ENCODE peak calls at places on chromosome 15, in five cellular contexts. I is Panc1; Y is CD8-positive, alpha-beta T cell; F is AG04450; C is A549. X is an unnamed sample.

GRCh38 chr15:62060896-62061280 is 641 bp upstream of the VPS13C start:
- DNase-seq in Y (no peak), C (no peak), I (no peak), F (no peak), X (no peak)

GRCh38 chr15:57259511-57260143 is 116.7 kb upstream of the CGNL1 start:
- DNase-seq in F (no peak), C (no peak), Y (no peak), I (no peak), X (peak)

GRCh38 chr15:60751985-60752952 is 273.3 kb upstream of the ICE2 start:
- DNase-seq in I (no peak), C (no peak), F (peak), Y (no peak), X (peak)

GRCh38 chr15:93063292-93063671 is 25.7 kb downstream of the RGMA start:
- DNase-seq in C (no peak), I (no peak), Y (no peak), F (no peak), X (no peak)

GRCh38 chr15:60744826-60745225 is 265.9 kb upstream of the ICE2 start:
- DNase-seq in I (no peak), F (no peak), Y (no peak), C (no peak), X (no peak)

GRCh38 chr15:78282324-78282723 is 17.1 kb downstream of the SKIC8 start:
- DNase-seq in I (no peak), Y (no peak), C (no peak), F (no peak), X (no peak)

GRCh38 chr15:85649372-85649771 is 145.4 kb downstream of the KLHL25 start:
- DNase-seq in Y (peak), C (no peak), I (peak), F (peak), X (no peak)

GRCh38 chr15:29747837-29748417 is 74.3 kb downstream of the TJP1 start:
- DNase-seq in Y (no peak), F (no peak), C (no peak), I (no peak), X (no peak)

GRCh38 chr15:25372298-25372697 is 66.5 kb downstream of the UBE3A start:
- DNase-seq in F (peak), Y (no peak), I (no peak), C (no peak), X (no peak)

GRCh38 chr15:26867199-26868007 is 541 bp downstream of the GABRA5 start:
- DNase-seq in I (no peak), Y (no peak), C (peak), F (no peak), X (no peak)

DNA sequence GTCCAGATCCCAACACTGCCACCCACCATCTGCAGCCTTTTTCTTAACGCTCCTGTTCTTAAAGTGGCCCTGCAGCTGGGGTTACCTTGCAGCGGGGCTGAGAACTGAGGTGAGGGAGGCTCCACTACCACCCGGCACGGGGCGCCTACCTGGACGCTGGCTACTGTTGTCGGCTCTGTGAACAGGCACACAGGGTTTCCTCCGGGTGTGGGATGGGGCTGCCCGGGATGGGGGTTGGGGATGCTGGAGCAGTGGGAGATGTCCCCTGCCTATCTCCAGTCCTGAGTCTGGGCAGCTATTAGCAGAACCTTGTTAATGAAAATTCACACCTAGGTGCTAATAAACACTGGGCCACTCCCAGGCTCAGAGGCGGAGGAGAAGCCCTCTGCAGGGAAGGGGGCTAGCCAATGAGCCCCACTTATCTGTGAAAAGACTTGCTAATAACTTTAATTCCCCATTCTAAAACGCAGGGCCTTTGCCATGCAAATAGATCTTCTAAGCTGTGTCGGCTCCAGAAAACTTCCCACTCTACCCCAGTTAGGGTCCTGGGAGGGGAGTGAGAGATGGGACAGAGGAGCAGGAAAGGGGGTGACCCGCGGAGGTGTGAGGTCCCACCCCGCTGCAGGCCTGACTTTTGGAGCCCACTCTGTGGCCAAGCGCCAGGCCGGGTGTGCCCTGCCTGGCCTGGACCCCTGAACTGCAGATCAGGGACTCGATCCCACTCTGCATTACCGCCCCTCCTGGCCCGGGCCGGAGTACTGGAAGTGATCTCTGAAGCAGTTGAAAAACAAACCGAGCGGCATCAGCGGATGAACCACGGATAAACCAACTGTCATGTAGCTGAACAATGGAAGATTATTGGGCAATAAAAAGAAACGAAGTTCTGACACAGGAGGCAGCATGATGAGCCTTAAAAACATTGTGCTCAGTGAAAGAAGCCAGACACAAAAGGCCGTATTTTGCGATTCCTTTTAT is 3.1 kb downstream of the MESP1 start:
- DNase-seq in C (no peak), Y (no peak), F (no peak), I (no peak), X (no peak)
- H3K4me3 ChIP-seq in C (no peak), Y (no peak), F (no peak), I (no peak), X (no peak)

DNA sequence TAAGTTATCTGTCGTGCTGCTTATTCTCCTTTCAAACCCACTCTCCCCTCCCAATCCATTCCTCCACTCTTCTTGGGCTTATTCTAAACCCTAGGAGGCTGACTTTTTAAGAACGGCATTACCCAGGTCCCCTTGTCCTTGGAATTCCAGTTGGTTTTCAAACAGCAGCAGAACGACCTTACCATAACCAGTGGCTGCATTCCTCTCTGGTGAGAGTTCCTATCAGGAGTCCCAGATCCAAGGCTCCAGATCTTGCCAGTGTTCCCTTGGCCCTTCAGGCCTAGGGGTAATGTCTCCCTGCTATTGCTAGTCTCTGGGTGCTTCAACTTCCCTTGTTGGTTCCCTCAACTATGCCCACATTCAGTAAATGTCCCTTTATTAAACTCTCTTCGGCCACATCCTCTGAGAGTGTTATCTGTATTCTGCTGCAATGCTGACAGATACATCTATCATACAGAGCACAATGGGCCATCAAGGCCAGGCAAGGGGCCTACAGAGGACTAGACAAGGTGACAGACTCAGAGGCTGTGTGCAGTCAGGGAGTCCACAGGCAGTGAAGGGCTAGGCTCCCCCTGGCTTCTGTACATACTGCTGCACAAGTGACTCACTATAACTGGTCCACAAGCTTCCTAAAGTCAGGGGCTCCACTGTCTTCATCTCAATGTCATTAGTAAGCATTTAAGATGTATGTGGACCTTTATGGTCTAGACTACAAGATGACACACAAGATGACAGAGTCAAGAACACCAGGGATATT is 10.1 kb downstream of the LYSMD2 start:
- DNase-seq in F (no peak), C (peak), Y (peak), I (no peak), X (peak)
- H3K4me3 ChIP-seq in F (no peak), C (no peak), Y (no peak), I (no peak), X (peak)

GRCh38 chr15:42273099-42273899 is at the start of the genes GANC and TMEM87A:
- DNase-seq in I (peak), F (peak), C (peak), Y (peak), X (peak)

GRCh38 chr15:42272768-42273098 is 268 bp upstream of the GANC start:
- DNase-seq in C (no peak), F (no peak), Y (no peak), I (no peak), X (no peak)

GRCh38 chr15:42273900-42274692 is 863 bp upstream of the TMEM87A start:
- DNase-seq in Y (peak), F (no peak), C (peak), I (no peak), X (peak)

GRCh38 chr15:42275780-42276395 is 2.7 kb upstream of the TMEM87A start:
- DNase-seq in F (no peak), C (no peak), I (no peak), Y (no peak), X (no peak)

GRCh38 chr15:42274693-42274971 is 1.4 kb upstream of the TMEM87A start:
- DNase-seq in Y (no peak), F (no peak), I (no peak), C (no peak), X (no peak)
- H3K4me3 ChIP-seq in Y (peak), F (peak), I (peak), C (peak), X (peak)

GRCh38 chr15:50250789-50251394 is 14.6 kb downstream of the HDC start:
- DNase-seq in F (no peak), I (no peak), Y (no peak), C (no peak), X (no peak)

GRCh38 chr15:50249704-50250103 is 15.8 kb downstream of the HDC start:
- DNase-seq in F (no peak), Y (no peak), I (no peak), C (no peak), X (no peak)

GRCh38 chr15:50244959-50245624 is 20.4 kb downstream of the HDC start:
- DNase-seq in I (no peak), F (no peak), C (no peak), Y (no peak), X (no peak)

GRCh38 chr15:50248994-50249586 is 16.4 kb downstream of the HDC start:
- DNase-seq in F (no peak), C (no peak), I (no peak), Y (no peak), X (no peak)

GRCh38 chr15:50247819-50248650 is 17.5 kb downstream of the HDC start:
- DNase-seq in Y (peak), F (no peak), I (no peak), C (no peak), X (peak)
- H3K4me3 ChIP-seq in Y (peak), F (no peak), I (peak), C (no peak), X (no peak)

GRCh38 chr15:66254364-66255292 is 1.1 kb upstream of the MEGF11 start:
- DNase-seq in I (no peak), Y (no peak), C (no peak), F (no peak), X (no peak)
- H3K4me3 ChIP-seq in I (no peak), Y (no peak), C (no peak), F (no peak), X (no peak)

GRCh38 chr15:76011611-76012010 is 613 bp downstream of the NRG4 start:
- DNase-seq in F (no peak), C (no peak), Y (no peak), I (no peak), X (no peak)
- H3K4me3 ChIP-seq in F (no peak), C (peak), Y (no peak), I (no peak), X (no peak)

GRCh38 chr15:39837454-39837853 is 54.8 kb upstream of the FSIP1 start:
- DNase-seq in C (no peak), F (no peak), Y (no peak), I (no peak), X (no peak)
- H3K4me3 ChIP-seq in C (no peak), F (no peak), Y (no peak), I (no peak), X (no peak)

GRCh38 chr15:53288542-53288941 is 470.9 kb downstream of the WDR72 start:
- DNase-seq in I (no peak), C (no peak), Y (no peak), F (no peak), X (no peak)
- H3K4me3 ChIP-seq in I (no peak), C (no peak), Y (no peak), F (no peak), X (no peak)

GRCh38 chr15:101561584-101561906 is 72.0 kb upstream of the PCSK6 start:
- DNase-seq in F (no peak), I (no peak), C (no peak), Y (no peak), X (no peak)
- H3K4me3 ChIP-seq in F (no peak), I (no peak), C (no peak), Y (no peak), X (no peak)

X was measured in BE2C.